ENCODE peak calls at places on chromosome 2, in ten cellular contexts. C, Y, U, O, P, S, R, B, L and Z are unnamed samples.

GRCh38 chr2:159209341-159210306 is 76.9 kb downstream of the WDSUB1 start:
- DNase-seq in C (no peak), Y (peak; percentile 22), U (no peak), O (peak; percentile 80), P (no peak), S (no peak), R (no peak), B (no peak), L (no peak), Z (no peak)

GRCh38 chr2:10028988-10029874 is 14.1 kb upstream of the KLF11 start:
- DNase-seq in C (no peak), Y (peak; percentile 24), U (peak; percentile 87), O (peak; percentile 66), P (no peak), S (no peak), R (peak; percentile 55), B (peak; percentile 88), L (peak; percentile 59), Z (peak; percentile 55)

GRCh38 chr2:235106874-235107639 is 155.2 kb downstream of the SH3BP4 start:
- DNase-seq in C (no peak), Y (no peak), U (peak; percentile 71), O (no peak), P (peak; percentile 72), S (peak; percentile 63), R (peak; percentile 39), B (no peak), L (peak; percentile 84), Z (peak; percentile 86)

GRCh38 chr2:25790074-25790473 is 88.2 kb downstream of the ASXL2 start:
- DNase-seq in C (no peak), Y (no peak), U (no peak), O (no peak), P (no peak), S (peak; percentile 12), R (no peak), B (no peak), L (no peak), Z (no peak)

GRCh38 chr2:171879865-171880264 is 14.2 kb downstream of the SLC25A12 start:
- DNase-seq in C (no peak), Y (no peak), U (no peak), O (no peak), P (no peak), S (no peak), R (no peak), B (no peak), L (no peak), Z (no peak)

GRCh38 chr2:70469435-70469834 is 84.2 kb downstream of the TGFA start:
- DNase-seq in C (no peak), Y (no peak), U (no peak), O (no peak), P (no peak), S (no peak), R (no peak), B (no peak), L (no peak), Z (no peak)

GRCh38 chr2:48445091-48445725 is 84.7 kb upstream of the STON1 start:
- DNase-seq in C (no peak), Y (no peak), U (no peak), O (no peak), P (peak; percentile 81), S (no peak), R (no peak), B (no peak), L (no peak), Z (no peak)

GRCh38 chr2:33411765-33412164 is 64.7 kb upstream of the RASGRP3 start:
- DNase-seq in C (no peak), Y (no peak), U (no peak), O (no peak), P (no peak), S (peak; percentile 62), R (no peak), B (no peak), L (no peak), Z (no peak)

GRCh38 chr2:23596316-23596885 is 211.4 kb downstream of the KLHL29 start:
- DNase-seq in C (no peak), Y (no peak), U (no peak), O (no peak), P (no peak), S (peak; percentile 74), R (peak; percentile 44), B (no peak), L (no peak), Z (peak; percentile 4)

GRCh38 chr2:104872866-104873688 is 19.2 kb downstream of the POU3F3 start:
- DNase-seq in C (no peak), Y (no peak), U (peak; percentile 40), O (no peak), P (no peak), S (peak; percentile 76), R (no peak), B (peak; percentile 83), L (peak; percentile 89), Z (peak; percentile 79)

GRCh38 chr2:163551974-163552373 is 183.8 kb downstream of the FIGN start:
- DNase-seq in C (no peak), Y (no peak), U (no peak), O (no peak), P (no peak), S (peak; percentile 38), R (no peak), B (no peak), L (no peak), Z (no peak)

GRCh38 chr2:241904011-241904718 is 34.6 kb downstream of the RTP5 start:
- DNase-seq in C (no peak), Y (no peak), U (peak; percentile 1), O (no peak), P (peak; percentile 33), S (no peak), R (no peak), B (peak; percentile 69), L (no peak), Z (no peak)

GRCh38 chr2:241279413-241279812 is 36.1 kb downstream of the HDLBP start:
- DNase-seq in C (no peak), Y (no peak), U (no peak), O (no peak), P (no peak), S (no peak), R (no peak), B (no peak), L (no peak), Z (peak; percentile 73)

GRCh38 chr2:145412155-145412554 is 892.2 kb upstream of the ZEB2 start:
- DNase-seq in C (no peak), Y (no peak), U (no peak), O (no peak), P (no peak), S (no peak), R (no peak), B (no peak), L (no peak), Z (no peak)

GRCh38 chr2:225040862-225041209 is 1.4 kb downstream of the DOCK10 start:
- DNase-seq in C (no peak), Y (peak; percentile 20), U (no peak), O (no peak), P (no peak), S (peak; percentile 13), R (no peak), B (no peak), L (peak; percentile 7), Z (no peak)

DNA sequence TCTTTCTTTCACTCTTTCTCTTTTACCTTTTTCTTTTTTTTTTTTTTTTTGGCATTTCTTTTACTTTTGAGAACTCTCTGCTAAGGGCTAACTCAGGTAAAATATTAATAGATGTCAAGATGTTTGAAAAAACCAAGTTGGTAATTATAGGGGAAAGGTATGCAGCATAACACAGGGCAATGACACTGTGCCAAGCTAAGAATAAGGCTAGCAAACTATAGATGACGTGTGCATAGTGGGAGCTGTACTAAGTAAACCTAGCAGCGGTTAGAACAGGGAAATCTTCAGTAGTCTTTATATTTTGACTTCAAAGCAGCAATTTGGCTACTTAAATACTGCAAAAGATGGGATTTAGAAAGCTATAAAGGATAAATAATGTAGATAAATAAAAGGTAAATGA is 415.4 kb upstream of the RGPD4 start:
- DNase-seq in C (no peak), Y (no peak), U (no peak), O (no peak), P (no peak), S (no peak), R (no peak), B (no peak), L (no peak), Z (no peak)
- H3K27ac ChIP-seq in C (no peak overlapping the region), Y (no peak overlapping the region), U (no peak overlapping the region), O (no peak overlapping the region), P (no peak overlapping the region), S (no peak overlapping the region), R (no peak overlapping the region), B (no peak overlapping the region), L (no peak overlapping the region), Z (no peak overlapping the region)

GRCh38 chr2:46942891-46943626 is 27.5 kb upstream of the MCFD2 start:
- DNase-seq in C (no peak), Y (no peak), U (no peak), O (no peak), P (no peak), S (no peak), R (no peak), B (no peak), L (no peak), Z (no peak)

GRCh38 chr2:46942143-46942526 is 26.5 kb upstream of the MCFD2 start:
- DNase-seq in C (no peak), Y (peak; percentile 65), U (no peak), O (peak; percentile 70), P (peak; percentile 45), S (peak; percentile 18), R (no peak), B (peak; percentile 90), L (peak; percentile 18), Z (no peak)

GRCh38 chr2:46937457-46937856 is 21.9 kb upstream of the MCFD2 start:
- DNase-seq in C (no peak), Y (no peak), U (no peak), O (no peak), P (no peak), S (no peak), R (no peak), B (no peak), L (no peak), Z (no peak)

GRCh38 chr2:46936566-46936965 is 21.0 kb upstream of the MCFD2 start:
- DNase-seq in C (no peak), Y (no peak), U (no peak), O (no peak), P (no peak), S (peak; percentile 53), R (no peak), B (no peak), L (no peak), Z (no peak)

GRCh38 chr2:46939596-46940359 is 24.2 kb upstream of the MCFD2 start:
- DNase-seq in C (no peak), Y (no peak), U (no peak), O (no peak), P (peak; percentile 92), S (no peak), R (no peak), B (no peak), L (peak; percentile 22), Z (peak; percentile 7)
- H3K4me3 ChIP-seq in C (no peak overlapping the region), Y (no peak overlapping the region), U (peak overlapping the region; percentile 91), O (no peak overlapping the region), P (peak overlapping the region; percentile 65), S (peak overlapping the region; percentile 50), R (peak overlapping the region; percentile 86), B (peak overlapping the region; percentile 82), L (no peak overlapping the region), Z (no peak overlapping the region)

GRCh38 chr2:200829258-200829655 is 17.5 kb downstream of the BZW1 start:
- DNase-seq in C (no peak), Y (no peak), U (no peak), O (no peak), P (no peak), S (no peak), R (no peak), B (no peak), L (no peak), Z (no peak)
- H3K27ac ChIP-seq in C (no peak overlapping the region), Y (no peak overlapping the region), U (no peak overlapping the region), O (no peak overlapping the region), P (no peak overlapping the region), S (no peak overlapping the region), R (no peak overlapping the region), B (no peak overlapping the region), L (no peak overlapping the region), Z (no peak overlapping the region)

GRCh38 chr2:120308038-120308910 is 37.7 kb upstream of the INHBB start:
- DNase-seq in C (no peak), Y (no peak), U (peak; percentile 23), O (no peak), P (no peak), S (no peak), R (no peak), B (peak; percentile 44), L (no peak), Z (no peak)
- H3K4me3 ChIP-seq in C (no peak overlapping the region), Y (no peak overlapping the region), U (no peak overlapping the region), O (no peak overlapping the region), P (no peak overlapping the region), S (no peak overlapping the region), R (no peak overlapping the region), B (no peak overlapping the region), L (no peak overlapping the region), Z (no peak overlapping the region)